ENCODE peak calls at places on chromosomes 11 and 22, in six cellular contexts. F is HepG2; W is effector memory CD4-positive, alpha-beta T cell; Z is mammary epithelial cell; I is OCI-LY7; G is neural progenitor cell. P is an unnamed sample.
A peak's percentile ranks its signal among the peaks of the same experiment; 100 is the strongest.

GRCh38 chr22:49946612-49947295 is 13.8 kb upstream of the PIM3 start:
- DNase-seq in F (peak; percentile 75), W (no peak), Z (no peak), I (no peak), G (peak; percentile 54), P (no peak)

GRCh38 chr11:131875611-131876010 is 505.2 kb downstream of the NTM start:
- DNase-seq in F (no peak), W (no peak), Z (no peak), I (no peak), G (no peak), P (no peak)

GRCh38 chr11:113289341-113290187 is 24.8 kb upstream of the TTC12 start:
- DNase-seq in F (peak; percentile 21), W (peak; percentile 23), Z (peak; percentile 41), I (peak; percentile 47), G (peak; percentile 85), P (peak; percentile 73)

GRCh38 chr11:130062030-130062429 is 7.7 kb upstream of the APLP2 start:
- DNase-seq in F (no peak), W (no peak), Z (no peak), I (no peak), G (no peak), P (peak; percentile 48)

GRCh38 chr22:17267661-17268330 is 48.6 kb upstream of the ADA2 start:
- DNase-seq in F (no peak), W (no peak), Z (no peak), I (no peak), G (no peak), P (no peak)

GRCh38 chr11:69287968-69288882 is 5.7 kb upstream of the MYEOV start:
- DNase-seq in F (peak; percentile 62), W (no peak), Z (no peak), I (peak; percentile 80), G (no peak), P (no peak)

GRCh38 chr22:36384766-36385400 is 2.9 kb downstream of the MYH9 start:
- DNase-seq in F (no peak), W (no peak), Z (no peak), I (peak; percentile 79), G (peak; percentile 79), P (no peak)

GRCh38 chr11:67646535-67647336 is 3.8 kb downstream of the ACY3 start:
- DNase-seq in F (no peak), W (peak; percentile 19), Z (no peak), I (peak; percentile 94), G (no peak), P (no peak)

GRCh38 chr11:38315151-38315550 is 1717.1 kb upstream of the RAG2 start:
- DNase-seq in F (no peak), W (no peak), Z (peak; percentile 83), I (no peak), G (no peak), P (peak; percentile 5)

GRCh38 chr11:46761807-46762206 is 42.8 kb downstream of the F2 start:
- DNase-seq in F (no peak), W (no peak), Z (no peak), I (no peak), G (no peak), P (no peak)

GRCh38 chr11:8025816-8026215 is 38.7 kb downstream of the EIF3F start:
- DNase-seq in F (no peak), W (no peak), Z (peak; percentile 50), I (no peak), G (no peak), P (peak; percentile 53)

GRCh38 chr22:49321477-49322055 is 506.1 kb downstream of the BRD1 start:
- DNase-seq in F (no peak), W (no peak), Z (no peak), I (no peak), G (no peak), P (no peak)

GRCh38 chr11:109401532-109401931 is 20.5 kb upstream of the C11orf87 start:
- DNase-seq in F (no peak), W (no peak), Z (no peak), I (no peak), G (no peak), P (peak; percentile 35)

GRCh38 chr11:128884703-128885338 is 6.3 kb upstream of the KCNJ5 start:
- DNase-seq in F (peak; percentile 54), W (no peak), Z (peak; percentile 60), I (peak; percentile 67), G (peak; percentile 73), P (peak; percentile 93)

GRCh38 chr11:62710001-62710345 is 2.5 kb downstream of the GNG3 start:
- DNase-seq in F (no peak), W (no peak), Z (no peak), I (no peak), G (no peak), P (no peak)

GRCh38 chr11:130478881-130479280 is 30.4 kb downstream of the ADAMTS15 start:
- DNase-seq in F (no peak), W (no peak), Z (no peak), I (no peak), G (no peak), P (no peak)

GRCh38 chr11:128904303-128904871 is 13.2 kb downstream of the KCNJ5 start:
- DNase-seq in F (no peak), W (no peak), Z (no peak), I (no peak), G (peak; percentile 34), P (no peak)

GRCh38 chr22:39242389-39242808 is 2.4 kb downstream of the PDGFB start:
- DNase-seq in F (no peak), W (no peak), Z (no peak), I (no peak), G (peak; percentile 72), P (no peak)

GRCh38 chr11:818396-819128 is at the start of gene PNPLA2:
- DNase-seq in F (peak; percentile 74), W (no peak), Z (peak; percentile 50), I (no peak), G (no peak), P (peak; percentile 11)

GRCh38 chr11:6418199-6418957 is 516 bp downstream of the APBB1 start:
- DNase-seq in F (no peak), W (no peak), Z (no peak), I (no peak), G (peak; percentile 76), P (no peak)

GRCh38 chr11:63944987-63945386 is 6.2 kb downstream of the NAA40 start:
- DNase-seq in F (peak; percentile 43), W (no peak), Z (no peak), I (no peak), G (no peak), P (no peak)

GRCh38 chr11:120785576-120785975 is 238.3 kb upstream of the TBCEL start:
- DNase-seq in F (no peak), W (no peak), Z (no peak), I (no peak), G (no peak), P (no peak)

GRCh38 chr11:530960-531825 is 4.2 kb downstream of the HRAS start:
- DNase-seq in F (no peak), W (no peak), Z (no peak), I (no peak), G (no peak), P (no peak)

GRCh38 chr11:82996966-82997606 is 74.6 kb downstream of the RAB30 start:
- DNase-seq in F (no peak), W (no peak), Z (peak; percentile 24), I (peak; percentile 52), G (no peak), P (peak; percentile 83)

GRCh38 chr11:117664897-117665296 is 132.1 kb downstream of the DSCAML1 start:
- DNase-seq in F (no peak), W (no peak), Z (no peak), I (no peak), G (peak; percentile 82), P (no peak)

GRCh38 chr11:20438637-20439036 is 51.1 kb downstream of the PRMT3 start:
- DNase-seq in F (no peak), W (no peak), Z (no peak), I (no peak), G (no peak), P (no peak)

GRCh38 chr11:95156133-95156731 is 66.6 kb downstream of the ENDOD1 start:
- DNase-seq in F (no peak), W (no peak), Z (no peak), I (no peak), G (no peak), P (no peak)

GRCh38 chr22:45238431-45239377 is 2.0 kb downstream of the KIAA0930 start:
- DNase-seq in F (no peak), W (no peak), Z (no peak), I (no peak), G (no peak), P (no peak)

GRCh38 chr11:132258865-132259264 is 888.5 kb downstream of the NTM start:
- DNase-seq in F (no peak), W (no peak), Z (peak; percentile 62), I (no peak), G (no peak), P (no peak)

DNA sequence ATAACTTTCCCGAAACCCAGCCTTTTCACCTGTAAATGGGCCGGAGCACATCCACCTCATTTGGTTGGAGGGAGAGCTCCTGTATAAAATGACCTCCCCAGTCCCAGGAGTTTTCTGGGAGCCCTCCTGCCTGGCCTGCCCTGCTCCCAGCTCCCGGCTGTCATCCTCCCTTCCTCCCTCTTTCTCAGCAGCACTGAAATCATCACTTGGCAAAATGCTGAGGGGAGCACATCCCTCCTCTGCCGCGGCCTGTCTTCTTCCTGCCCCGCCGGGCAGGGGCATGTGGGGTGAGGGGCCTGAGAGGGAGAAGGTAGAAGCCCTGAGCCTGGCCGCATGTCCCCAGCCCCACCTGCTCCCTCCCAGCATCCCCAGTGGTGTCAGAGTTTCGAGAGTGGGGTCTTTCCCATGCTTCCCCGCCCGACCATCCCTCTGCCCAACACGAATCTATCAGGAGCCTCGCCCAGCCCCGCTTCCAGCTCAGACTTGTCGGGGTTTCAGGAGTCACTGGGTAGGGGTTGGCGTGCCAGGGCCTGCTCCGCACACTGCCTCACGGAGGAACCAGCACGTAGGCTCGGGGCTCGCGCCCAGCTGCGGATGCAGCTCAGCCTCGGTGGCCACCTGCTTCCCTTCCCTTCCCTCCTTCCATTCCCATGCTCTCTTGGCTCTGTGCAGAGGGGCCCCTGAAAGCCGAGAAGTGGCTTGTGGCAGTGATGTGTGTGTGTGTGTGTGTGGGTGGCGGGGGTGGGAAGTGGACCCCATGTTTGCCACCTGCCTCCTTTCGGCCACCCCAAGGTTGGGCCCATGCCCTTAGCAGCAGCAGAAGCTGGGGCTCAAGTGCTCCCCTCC is 37.1 kb downstream of the NECTIN1 start:
- DNase-seq in F (no peak), W (no peak), Z (peak; percentile 99), I (no peak), G (no peak), P (no peak)
- H3K4me1 ChIP-seq in F (peaks cover 60% of the 10 kb centered on the region), W (peaks cover 10% of the 10 kb centered on the region), Z (peaks cover 100% of the 10 kb centered on the region), I (peaks cover 16% of the 10 kb centered on the region), G (peaks cover 88% of the 10 kb centered on the region), P (no peaks in the 10 kb centered on the region)

GRCh38 chr11:44572431-44572830 is 7.0 kb downstream of the CD82 start:
- DNase-seq in F (no peak), W (no peak), Z (no peak), I (no peak), G (no peak), P (no peak)
- H3K4me1 ChIP-seq in F (no peaks in the 10 kb centered on the region), W (peaks cover 94% of the 10 kb centered on the region), Z (peaks cover 81% of the 10 kb centered on the region), I (peaks cover 26% of the 10 kb centered on the region), G (peaks cover 8% of the 10 kb centered on the region), P (peaks cover 20% of the 10 kb centered on the region)

GRCh38 chr22:24271406-24271760 is 752 bp downstream of the SPECC1L start:
- DNase-seq in F (no peak), W (no peak), Z (peak; percentile 30), I (no peak), G (no peak), P (peak; percentile 16)

GRCh38 chr22:24270556-24271405 is at the start of gene SPECC1L:
- DNase-seq in F (peak; percentile 79), W (peak; percentile 88), Z (peak; percentile 92), I (peak; percentile 93), G (peak; percentile 97), P (peak; percentile 90)

GRCh38 chr22:24265734-24266133 is 4.9 kb upstream of the SPECC1L start:
- DNase-seq in F (no peak), W (no peak), Z (no peak), I (peak; percentile 16), G (no peak), P (no peak)
- H3K4me1 ChIP-seq in F (peaks cover 48% of the 10 kb centered on the region), W (no peaks in the 10 kb centered on the region), Z (no peaks in the 10 kb centered on the region), I (peaks cover 23% of the 10 kb centered on the region), G (no peaks in the 10 kb centered on the region), P (no peaks in the 10 kb centered on the region)

GRCh38 chr22:46336119-46337078 is 885 bp downstream of the TRMU start:
- DNase-seq in F (peak; percentile 20), W (no peak), Z (peak; percentile 29), I (peak; percentile 27), G (peak; percentile 70), P (peak; percentile 4)
- H3K4me1 ChIP-seq in F (peaks cover 40% of the 10 kb centered on the region), W (peaks cover 10% of the 10 kb centered on the region), Z (peaks cover 10% of the 10 kb centered on the region), I (peaks cover 9% of the 10 kb centered on the region), G (peaks cover 8% of the 10 kb centered on the region), P (peaks cover 7% of the 10 kb centered on the region)

P was measured in PC-3.